ENCODE peak calls at places on chromosomes 12 and 14, in four cellular contexts. B is IMR-90, F is astrocyte, Q is H9. K is an unnamed sample.

GRCh38 chr12:14129601-14130178 is 148.3 kb upstream of the GRIN2B start:
- DNase-seq in F (no peak), B (no peak), Q (no peak), K (no peak)

GRCh38 chr12:19712041-19712440 is 272.7 kb downstream of the AEBP2 start:
- DNase-seq in B (peak; percentile 94), Q (no peak), F (peak; percentile 93), K (peak; percentile 77)

GRCh38 chr12:19150273-19150895 is 20.9 kb downstream of the PLEKHA5 start:
- DNase-seq in Q (no peak), B (no peak), F (peak; percentile 61), K (no peak)

GRCh38 chr14:74932401-74932901 is 9.4 kb upstream of the RPS6KL1 start:
- DNase-seq in F (no peak), B (no peak), Q (no peak), K (no peak)

GRCh38 chr14:30656190-30656632 is 34.1 kb downstream of the SCFD1 start:
- DNase-seq in F (peak; percentile 7), Q (peak; percentile 48), B (peak; percentile 26), K (peak; percentile 76)

GRCh38 chr12:37672655-37673260 is 643.8 kb upstream of the ALG10B start:
- DNase-seq in B (no peak), Q (no peak), F (no peak), K (peak; percentile 22)

GRCh38 chr14:91219505-91220389 is 24.8 kb downstream of the GPR68 start:
- DNase-seq in B (no peak), F (no peak), Q (no peak), K (no peak)

GRCh38 chr12:6899837-6900519 is 4.6 kb upstream of the LRRC23 start:
- DNase-seq in Q (peak; percentile 63), B (peak; percentile 38), F (peak; percentile 75), K (peak; percentile 31)

GRCh38 chr12:27610380-27610779 is 85.9 kb upstream of the REP15 start:
- DNase-seq in B (peak; percentile 70), Q (no peak), F (peak; percentile 76), K (peak; percentile 72)

GRCh38 chr14:71430321-71431168 is 501.7 kb upstream of the RGS6 start:
- DNase-seq in Q (no peak), F (no peak), B (no peak), K (no peak)

GRCh38 chr14:103879570-103880333 is 32.4 kb upstream of the PPP1R13B start:
- DNase-seq in F (peak; percentile 24), B (no peak), Q (peak; percentile 69), K (peak; percentile 66)

GRCh38 chr14:68020999-68021663 is 201.6 kb downstream of the RAD51B start:
- DNase-seq in B (no peak), Q (no peak), F (no peak), K (no peak)

GRCh38 chr12:110224379-110225304 is 56.4 kb upstream of the ATP2A2 start:
- DNase-seq in Q (no peak), F (peak; percentile 77), B (peak; percentile 89), K (peak; percentile 92)
- H3K9ac ChIP-seq in Q (no peak overlapping the region), F (peak overlapping the region; percentile 7), B (peak overlapping the region; percentile 33), K (peak overlapping the region; percentile 66)

GRCh38 chr12:13075786-13076570 is 27.5 kb downstream of the GSG1 start:
- DNase-seq in B (no peak), F (no peak), Q (no peak), K (no peak)

GRCh38 chr12:13075114-13075471 is 28.4 kb downstream of the GSG1 start:
- DNase-seq in Q (no peak), B (peak; percentile 15), F (peak; percentile 65), K (peak; percentile 3)

GRCh38 chr12:13080276-13080675 is 23.2 kb downstream of the GSG1 start:
- DNase-seq in Q (no peak), F (no peak), B (no peak), K (no peak)

GRCh38 chr12:13082866-13083265 is 20.6 kb downstream of the GSG1 start:
- DNase-seq in Q (no peak), B (no peak), F (no peak), K (no peak)

GRCh38 chr12:13079440-13079906 is 24.0 kb downstream of the GSG1 start:
- DNase-seq in Q (peak; percentile 53), F (no peak), B (no peak), K (no peak)
- H3K9ac ChIP-seq in Q (no peak overlapping the region), F (no peak overlapping the region), B (no peak overlapping the region), K (no peak overlapping the region)

GRCh38 chr12:104279164-104279563 is 24.4 kb upstream of the EID3 start:
- DNase-seq in Q (no peak), B (no peak), F (peak; percentile 14), K (no peak)

GRCh38 chr12:104282109-104282508 is 21.4 kb upstream of the EID3 start:
- DNase-seq in B (peak; percentile 68), Q (no peak), F (peak; percentile 70), K (peak; percentile 45)

GRCh38 chr12:104280111-104280510 is 23.4 kb upstream of the EID3 start:
- DNase-seq in Q (no peak), B (no peak), F (no peak), K (peak; percentile 29)

GRCh38 chr12:104281636-104282035 is 21.9 kb upstream of the EID3 start:
- DNase-seq in Q (no peak), B (no peak), F (peak; percentile 82), K (peak; percentile 31)

GRCh38 chr12:104280703-104281458 is 22.7 kb upstream of the EID3 start:
- DNase-seq in F (peak; percentile 99), B (peak; percentile 97), Q (no peak), K (peak; percentile 92)
- H3K9ac ChIP-seq in F (peak overlapping the region; percentile 66), B (peak overlapping the region; percentile 77), Q (no peak overlapping the region), K (peak overlapping the region; percentile 59)

DNA sequence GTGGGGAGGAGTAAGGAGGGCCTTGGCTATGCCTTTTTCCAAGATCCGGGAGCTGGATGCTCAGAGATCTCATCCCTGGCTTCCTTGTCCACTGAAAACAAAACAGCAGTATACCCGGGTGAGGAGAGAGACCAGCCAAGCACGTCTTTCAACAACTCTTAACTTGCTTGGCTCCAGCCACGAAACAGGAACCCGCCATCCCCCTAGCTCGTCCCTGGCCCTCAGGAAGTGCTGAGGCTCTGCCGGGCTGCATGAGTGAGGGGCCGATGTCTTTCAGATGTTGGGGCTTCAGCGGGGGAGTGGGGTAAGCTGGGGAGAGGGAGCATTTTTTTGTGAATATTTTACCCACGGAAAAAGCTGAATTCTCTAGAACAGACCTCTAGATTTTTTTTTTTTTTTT is 231.1 kb downstream of the CACNA1C start:
- DNase-seq in F (peak; percentile 67), B (peak; percentile 53), Q (no peak), K (peak; percentile 70)
- H3K9ac ChIP-seq in F (peak overlapping the region; percentile 55), B (peak overlapping the region; percentile 72), Q (no peak overlapping the region), K (peak overlapping the region; percentile 75)

GRCh38 chr12:123712780-123713319 is 697 bp downstream of the ATP6V0A2 start:
- DNase-seq in B (no peak), F (no peak), Q (no peak), K (peak; percentile 45)

GRCh38 chr12:123715151-123715676 is 3.1 kb downstream of the ATP6V0A2 start:
- DNase-seq in Q (no peak), B (peak; percentile 5), F (no peak), K (peak; percentile 21)

GRCh38 chr12:123713398-123714301 is 1.5 kb downstream of the ATP6V0A2 start:
- DNase-seq in F (peak; percentile 12), B (peak; percentile 10), Q (no peak), K (peak; percentile 48)

GRCh38 chr12:123714302-123714627 is 2.1 kb downstream of the ATP6V0A2 start:
- DNase-seq in F (no peak), Q (no peak), B (no peak), K (no peak)
- H3K9ac ChIP-seq in F (no peak overlapping the region), Q (no peak overlapping the region), B (no peak overlapping the region), K (no peak overlapping the region)

DNA sequence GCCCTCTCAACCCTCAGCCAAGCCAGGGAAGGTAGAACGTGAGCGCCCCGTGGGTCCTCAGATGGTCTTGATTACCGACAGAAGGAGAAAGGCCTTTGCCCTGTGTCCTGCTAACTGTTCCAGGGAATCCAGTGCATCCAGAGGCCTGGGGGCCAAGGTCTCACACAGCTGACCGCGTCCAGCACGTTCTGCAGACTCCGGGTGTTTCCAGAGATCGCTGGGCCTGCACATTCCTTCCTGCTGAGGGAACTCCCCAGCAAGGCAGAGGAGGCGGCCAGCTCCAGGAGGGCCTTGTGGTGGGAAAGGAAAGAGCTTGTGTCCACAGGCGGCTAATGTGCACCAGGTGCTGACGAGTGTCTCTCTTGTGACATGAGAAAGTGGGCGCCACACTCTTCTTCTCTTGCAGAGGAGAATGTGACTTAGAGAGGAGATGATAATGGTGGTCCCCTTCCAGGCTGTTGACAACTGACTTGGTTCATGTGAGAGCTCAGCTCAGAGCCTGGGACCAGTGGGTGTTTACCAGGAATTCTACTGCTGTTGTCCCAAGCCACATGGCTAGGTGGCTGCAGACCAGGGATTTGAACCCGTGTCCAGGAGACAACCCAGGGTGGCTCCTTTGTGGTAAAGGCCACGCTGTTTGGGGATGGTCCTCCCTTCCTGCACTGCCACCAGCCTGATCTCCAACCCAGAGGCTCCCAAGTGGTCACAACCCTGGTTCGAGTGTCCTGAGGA is 46.8 kb upstream of the DLK1 start:
- DNase-seq in F (peak; percentile 86), B (peak; percentile 73), Q (no peak), K (peak; percentile 78)
- H3K9ac ChIP-seq in F (peak overlapping the region; percentile 47), B (no peak overlapping the region), Q (no peak overlapping the region), K (no peak overlapping the region)

DNA sequence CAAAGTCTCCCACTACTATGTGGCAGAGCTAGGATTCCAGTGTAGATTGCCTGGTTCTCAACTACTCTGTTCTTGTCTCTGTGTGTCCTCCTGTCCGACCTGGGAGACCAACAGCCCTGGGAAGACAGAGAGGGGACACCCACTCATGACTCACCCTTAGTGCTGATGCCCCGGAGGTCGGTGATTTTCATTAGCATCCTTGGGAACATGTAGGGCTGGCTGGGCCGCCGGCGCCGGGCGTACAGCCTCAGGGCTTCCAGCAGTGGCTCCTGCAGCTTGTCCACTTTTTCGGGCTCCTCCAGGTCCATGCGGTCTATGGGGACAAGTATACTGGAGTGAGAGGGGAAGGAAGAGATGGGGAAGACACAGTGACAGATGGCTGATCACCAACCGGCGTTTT is 5.9 kb upstream of the ITGB7 start:
- DNase-seq in B (no peak), F (no peak), Q (no peak), K (peak; percentile 36)
- H3K9ac ChIP-seq in B (no peak overlapping the region), F (no peak overlapping the region), Q (no peak overlapping the region), K (peak overlapping the region; percentile 36)

DNA sequence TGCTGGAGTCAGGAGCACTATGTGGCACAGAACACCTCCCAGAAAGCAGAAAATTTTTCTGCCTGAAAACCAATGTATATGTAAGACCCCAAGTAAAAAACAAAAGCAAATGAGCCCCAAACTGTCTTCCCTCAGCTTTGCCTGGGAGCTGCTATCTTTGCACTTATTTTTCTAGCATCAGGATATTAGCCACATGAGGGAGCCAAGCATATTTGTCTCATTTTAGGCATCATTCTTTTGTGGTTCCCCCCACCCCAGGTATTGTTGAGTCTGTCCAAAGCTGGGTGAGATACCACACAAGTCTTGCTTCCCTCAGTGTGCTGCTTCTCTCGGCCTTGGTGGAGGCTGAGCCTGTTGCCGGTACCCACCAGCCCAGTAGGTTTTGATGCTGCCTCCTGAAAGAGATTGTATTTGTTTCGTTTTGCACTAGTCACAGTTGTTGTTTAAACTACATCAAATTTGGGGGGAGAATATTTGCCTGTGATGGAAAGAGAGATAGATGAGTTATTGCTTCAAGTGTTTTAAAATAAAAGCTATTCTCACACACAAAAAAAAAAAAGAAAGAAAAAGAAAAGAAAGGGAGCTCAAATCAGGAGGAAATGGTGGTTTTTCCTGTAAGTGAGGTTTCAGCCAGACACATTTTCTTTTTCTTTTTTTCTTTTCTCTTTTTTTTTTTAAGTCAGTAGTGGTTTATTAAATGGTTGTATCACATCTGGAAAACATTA is 58.3 kb downstream of the SLC4A8 start:
- DNase-seq in Q (no peak), F (no peak), B (no peak), K (no peak)
- H3K9ac ChIP-seq in Q (no peak overlapping the region), F (no peak overlapping the region), B (no peak overlapping the region), K (no peak overlapping the region)

DNA sequence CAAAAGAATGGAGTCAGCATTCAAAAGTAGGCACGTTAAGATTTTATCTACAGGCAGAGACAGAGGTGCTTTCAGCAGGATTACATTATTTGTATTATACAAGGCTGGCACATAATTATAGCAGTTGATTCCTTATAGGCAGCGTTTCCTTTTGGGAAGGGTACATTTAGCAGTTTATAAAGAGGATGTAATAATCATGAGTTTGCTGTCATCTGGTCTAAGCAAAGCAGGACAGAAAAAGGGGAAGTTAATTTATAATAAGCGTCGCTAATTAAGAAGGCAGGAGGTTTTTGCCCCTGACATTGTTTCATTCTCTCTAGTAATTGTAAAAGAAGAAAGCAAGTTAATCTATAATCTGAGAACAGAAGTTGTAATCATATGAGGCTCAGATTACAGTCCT is 259.9 kb upstream of the MDGA2 start:
- DNase-seq in Q (no peak), B (no peak), F (no peak), K (no peak)
- H3K9ac ChIP-seq in Q (no peak overlapping the region), B (no peak overlapping the region), F (no peak overlapping the region), K (no peak overlapping the region)

K was measured in GM23248.